ENCODE peak calls at places on chromosomes 3 and 15, in nine cellular contexts. H is naive B cell; Y is HepG2; X is NCI-H526; V is naive thymus-derived CD4-positive, alpha-beta T cell; Z is astrocyte of the spinal cord; S is kidney; M is ELR; A is nephron progenitor cell. Q is an unnamed sample.

GRCh38 chr3:64612916-64613526 is 74.8 kb downstream of the ADAMTS9 start:
- DNase-seq in V (no peak), X (no peak), Z (no peak), Y (no peak), H (no peak), S (no peak), A (peak), M (no peak), Q (no peak)

GRCh38 chr3:129597087-129597791 is 9.2 kb downstream of the PLXND1 start:
- DNase-seq in X (no peak), A (peak), Y (no peak), S (no peak), Z (peak), V (no peak), H (no peak), M (peak), Q (no peak)

GRCh38 chr3:63015614-63016016 is 140.4 kb upstream of the CADPS start:
- DNase-seq in S (peak), M (no peak), X (no peak), Z (no peak), Y (peak), A (peak), V (no peak), H (no peak), Q (no peak)

GRCh38 chr3:169117264-169117663 is 546.2 kb downstream of the MECOM start:
- DNase-seq in S (no peak), X (no peak), Z (no peak), M (no peak), A (no peak), V (no peak), Y (no peak), H (no peak), Q (no peak)

GRCh38 chr3:72818915-72819314 is 29.3 kb downstream of the SHQ1 start:
- DNase-seq in S (no peak), Y (no peak), A (no peak), Z (peak), M (peak), H (no peak), V (no peak), X (no peak), Q (no peak)

GRCh38 chr3:106423321-106424225 is 554.8 kb upstream of the CBLB start:
- DNase-seq in X (no peak), V (no peak), S (no peak), M (no peak), Y (no peak), Z (peak), A (no peak), H (no peak), Q (no peak)

GRCh38 chr3:45528429-45528828 is 66.1 kb upstream of the LIMD1 start:
- DNase-seq in V (no peak), A (no peak), Z (no peak), Y (no peak), S (no peak), H (no peak), X (no peak), M (peak), Q (no peak)

GRCh38 chr3:63967675-63968611 is 55.4 kb downstream of the PSMD6 start:
- DNase-seq in S (no peak), Y (peak), A (no peak), H (no peak), Z (peak), V (peak), X (no peak), M (peak), Q (peak)

GRCh38 chr3:154931484-154931883 is 148.6 kb upstream of the MME start:
- DNase-seq in Y (no peak), X (no peak), H (no peak), A (no peak), V (no peak), M (peak), Z (peak), S (no peak), Q (no peak)

GRCh38 chr3:171810278-171811058 is at the start of gene PLD1:
- DNase-seq in S (peak), Z (no peak), V (no peak), M (peak), Y (peak), A (peak), X (peak), H (no peak), Q (no peak)

GRCh38 chr3:36459177-36459576 is 78.9 kb downstream of the STAC start:
- DNase-seq in Z (no peak), A (no peak), Y (no peak), X (no peak), H (no peak), V (no peak), S (no peak), M (no peak), Q (no peak)

GRCh38 chr15:81886586-81886985 is 159.2 kb downstream of the MEX3B start:
- DNase-seq in H (no peak), Z (peak), V (no peak), X (no peak), M (peak), S (no peak), Y (no peak), A (no peak), Q (no peak)

GRCh38 chr3:2392981-2393380 is 294.3 kb downstream of the CNTN4 start:
- DNase-seq in S (no peak), V (no peak), M (no peak), A (no peak), Z (no peak), X (no peak), Y (no peak), H (no peak), Q (no peak)

Q was measured in GM12878.